ENCODE peak calls at places on chromosome 20, in six cellular contexts. Q is testis, J is gastrocnemius medialis, P is Peyer's patch, E is right lobe of liver, Y is adrenal gland. H is an unnamed sample. For H3K9me3, the result is how much of the 10 kb centered on the place peaks cover.

GRCh38 chr20:39433461-39433860 is 471.3 kb downstream of the DHX35 start:
- DNase-seq in Q (no peak), E (no peak), P (no peak), Y (no peak), J (no peak), H (no peak)

GRCh38 chr20:2301164-2301622 is 5.4 kb downstream of the TGM3 start:
- DNase-seq in E (peak), Q (peak), Y (peak), J (peak), P (peak), H (peak)

GRCh38 chr20:4603724-4604123 is 118.0 kb upstream of the PRND start:
- DNase-seq in Y (no peak), E (no peak), J (no peak), Q (no peak), P (no peak), H (no peak)

GRCh38 chr20:32737371-32738223 is 5.7 kb downstream of the COMMD7 start:
- DNase-seq in J (no peak), P (no peak), Y (no peak), Q (no peak), E (no peak), H (no peak)

GRCh38 chr20:49885558-49886332 is 29.6 kb downstream of the SPATA2 start:
- DNase-seq in J (no peak), Q (no peak), P (peak), Y (peak), E (no peak), H (no peak)

GRCh38 chr20:17969884-17970409 is 1.1 kb downstream of the MGME1 start:
- DNase-seq in Y (no peak), J (no peak), E (peak), Q (peak), P (peak), H (no peak)

GRCh38 chr20:50850721-50851286 is 55.9 kb downstream of the BCAS4 start:
- DNase-seq in J (no peak), E (no peak), Q (peak), P (no peak), Y (peak), H (no peak)

GRCh38 chr20:58372836-58373235 is 16.2 kb upstream of the VAPB start:
- DNase-seq in J (no peak), Y (no peak), E (no peak), Q (no peak), P (no peak), H (no peak)

GRCh38 chr20:4113546-4113945 is 98.2 kb upstream of the RNF24 start:
- DNase-seq in Y (no peak), P (no peak), Q (no peak), J (no peak), E (no peak), H (no peak)

GRCh38 chr20:48550814-48551213 is 277.0 kb downstream of the PREX1 start:
- DNase-seq in Y (no peak), P (no peak), Q (no peak), J (no peak), E (no peak), H (no peak)

GRCh38 chr20:48094196-48094749 is 309.0 kb upstream of the SULF2 start:
- DNase-seq in P (no peak), Q (no peak), J (no peak), E (no peak), Y (no peak), H (no peak)

GRCh38 chr20:58695895-58696375 is 3.3 kb downstream of the NPEPL1 start:
- DNase-seq in Q (no peak), P (peak), E (no peak), J (no peak), Y (no peak), H (no peak)

GRCh38 chr20:51382986-51383821 is 159.3 kb downstream of the NFATC2 start:
- DNase-seq in J (no peak), E (no peak), Q (no peak), P (no peak), Y (no peak), H (no peak)

GRCh38 chr20:59788196-59788735 is 145.2 kb downstream of the SYCP2 start:
- DNase-seq in Q (no peak), P (no peak), E (no peak), J (no peak), Y (no peak), H (peak)

DNA sequence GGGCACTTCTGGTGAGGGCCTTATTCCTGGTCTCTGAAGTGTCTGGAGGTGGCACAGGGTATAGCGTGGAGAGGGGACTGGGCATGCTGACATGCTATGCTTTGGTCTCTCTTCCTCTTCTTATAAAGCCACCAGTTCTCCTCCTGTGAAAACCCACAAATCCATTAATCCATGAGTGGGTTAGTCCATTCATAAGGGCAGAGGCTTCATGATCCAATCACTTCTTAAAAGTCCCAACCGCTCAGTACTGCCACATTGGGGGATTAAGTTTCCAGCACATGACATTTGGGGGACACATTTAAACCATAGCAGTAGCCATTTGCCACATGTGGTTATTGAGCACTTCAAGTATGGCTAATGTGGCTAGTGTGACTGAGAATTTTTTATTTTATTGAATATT is 3.8 kb upstream of the TRIB3 start:
- DNase-seq in E (no peak), Q (no peak), Y (no peak), J (no peak), P (no peak), H (no peak)
- H3K9me3 ChIP-seq in E (under half), Q (under half), Y (under half), J (under half), P (under half), H (under half)

GRCh38 chr20:35771367-35771688 is 487 bp upstream of the PHF20 start:
- DNase-seq in J (no peak), P (no peak), Y (no peak), E (no peak), Q (no peak), H (no peak)

GRCh38 chr20:35766843-35767242 is 5.0 kb upstream of the PHF20 start:
- DNase-seq in P (no peak), J (no peak), E (no peak), Y (no peak), Q (no peak), H (no peak)

GRCh38 chr20:35771689-35772562 is at the start of gene PHF20:
- DNase-seq in E (peak), Y (peak), P (peak), Q (peak), J (peak), H (peak)

GRCh38 chr20:35772563-35773058 is 796 bp downstream of the PHF20 start:
- DNase-seq in J (no peak), Y (no peak), Q (no peak), E (no peak), P (no peak), H (no peak)

DNA sequence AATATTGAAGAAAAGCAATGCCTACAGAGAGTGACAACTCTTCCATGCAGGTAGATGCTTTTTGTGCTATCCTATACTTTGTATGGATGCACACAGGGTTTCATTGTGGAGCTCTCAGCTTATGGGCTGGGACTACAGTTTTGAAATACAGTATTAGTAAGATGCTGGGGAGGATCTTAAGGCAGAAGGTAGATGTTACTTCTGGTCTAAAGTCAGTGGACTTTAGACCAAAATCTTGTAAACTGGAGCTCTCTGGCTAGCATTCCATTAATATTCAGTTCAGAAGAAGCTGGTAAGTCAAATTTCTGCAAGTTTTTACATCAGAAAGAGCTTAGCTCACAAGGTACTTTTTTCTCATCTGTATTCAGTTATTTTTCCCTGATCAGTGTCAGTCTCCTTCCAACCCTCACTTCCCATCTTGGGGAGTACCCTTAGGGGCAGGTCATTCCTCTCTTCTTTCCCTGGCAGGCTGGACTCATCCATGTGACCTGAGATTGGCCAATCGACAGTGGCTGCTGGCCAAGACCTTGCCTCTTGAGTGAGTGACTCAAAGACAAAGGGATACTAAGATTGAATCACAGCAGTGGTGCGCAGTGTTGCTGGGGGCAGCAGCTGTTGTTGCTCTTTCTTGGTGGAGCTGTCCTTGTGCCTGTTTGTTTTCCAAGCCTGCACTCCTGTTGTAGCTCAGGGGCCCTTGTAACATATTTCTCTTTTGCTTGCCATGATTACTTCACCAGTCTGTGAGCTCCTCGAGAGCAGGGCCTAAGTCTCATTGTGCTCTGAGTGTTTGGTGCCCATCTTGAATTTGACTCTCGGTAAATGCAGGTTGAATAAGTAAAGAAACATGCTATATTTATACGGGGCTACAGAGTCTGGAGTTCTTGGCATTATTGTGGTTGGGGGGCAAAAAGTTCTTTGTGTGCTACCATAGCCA is 2.8 kb upstream of the PHF20 start:
- DNase-seq in E (peak), Y (peak), Q (peak), J (peak), P (peak), H (peak)
- TF ChIP-seq POLR2A in E (peak), Y (peak), Q (no peak), J (peak), P (peak), H (peak)

DNA sequence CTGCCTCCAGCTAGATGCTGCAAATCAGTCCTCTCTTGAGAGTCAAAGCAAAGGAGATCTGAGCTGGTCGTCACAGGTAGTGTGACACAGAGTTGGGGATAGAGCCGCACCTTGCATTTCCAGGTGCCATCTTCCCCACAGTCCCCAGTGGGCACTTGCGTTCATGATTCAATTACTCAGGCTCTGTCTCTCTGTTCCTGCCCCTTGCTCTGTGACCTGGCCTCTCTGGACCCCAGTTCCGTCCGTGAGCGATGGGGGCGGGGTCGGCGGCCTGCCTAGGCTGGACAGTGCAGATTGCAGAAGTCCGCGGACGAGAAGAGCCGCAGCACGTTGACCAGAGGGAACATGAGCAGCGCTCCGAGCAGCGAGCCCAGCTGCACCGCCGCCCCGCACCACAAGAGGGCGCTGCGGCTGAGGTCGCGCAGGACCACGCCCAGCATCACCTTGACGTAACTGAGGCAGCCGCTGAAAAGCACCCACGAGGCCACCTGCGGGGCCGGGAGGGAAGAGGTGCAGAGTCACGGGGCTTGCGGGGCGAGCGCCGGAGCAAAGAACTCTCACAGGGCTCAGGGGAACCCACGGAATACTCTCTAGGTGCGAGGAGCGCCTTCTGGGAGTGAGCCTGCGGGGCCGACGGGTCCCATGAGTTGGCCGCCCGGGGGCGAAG is 7.4 kb downstream of the SLC52A3 start:
- DNase-seq in E (no peak), P (no peak), Y (peak), Q (peak), J (no peak), H (no peak)
- TF ChIP-seq CTCF in E (peak), P (no peak), Y (peak), Q (peak), J (peak), H (peak)

DNA sequence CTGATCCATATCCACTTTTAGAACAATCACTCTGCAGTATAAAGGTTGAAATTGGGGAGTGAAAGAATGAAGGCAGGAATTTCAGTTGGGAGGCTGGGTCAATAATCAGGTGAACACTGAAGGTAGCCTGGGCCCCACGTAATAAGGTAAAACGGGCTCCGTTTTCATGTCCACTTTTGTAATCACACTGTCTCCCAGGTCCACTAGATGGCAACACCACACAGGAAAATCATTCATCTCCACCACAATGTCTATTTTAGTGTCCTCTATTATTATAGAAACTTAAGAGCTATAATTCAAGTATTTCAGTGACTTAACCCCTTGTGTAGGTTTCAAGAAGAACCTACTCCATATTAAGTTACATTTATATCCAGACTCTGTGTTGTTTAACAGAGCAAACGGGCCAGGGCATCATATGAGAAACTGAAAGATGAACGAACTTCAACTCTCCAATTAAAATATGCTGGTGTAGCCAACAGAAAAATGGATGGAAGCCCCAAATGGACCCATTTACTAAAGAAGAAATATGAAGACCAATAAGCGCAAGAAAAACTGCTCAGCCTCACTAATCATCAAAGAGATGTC is 45.9 kb upstream of the MC3R start:
- DNase-seq in E (no peak), J (no peak), Q (peak), P (no peak), Y (peak), H (no peak)
- H3K9me3 ChIP-seq in E (under half), J (under half), Q (under half), P (under half), Y (under half), H (under half)

H was measured in suprapubic skin.